ENCODE peak calls at places on chromosomes 7 and 10, in six cellular contexts. One of them, this sample, is unnamed. For H3K4me1, the result is how much of the 10 kb centered on the place peaks cover.

GRCh38 chr7:28626629-28627262 is 214.4 kb downstream of the CREB5 start:
- DNase-seq in aorta: no peak
- DNase-seq in CD8-positive, alpha-beta T cell: no peak
- DNase-seq in OCI-LY7: peak
- DNase-seq in spleen: no peak
- DNase-seq in GM23338: peak
- DNase-seq in this sample: no peak

GRCh38 chr7:108057951-108058391 is 55.0 kb upstream of the LAMB1 start:
- DNase-seq in aorta: no peak
- DNase-seq in CD8-positive, alpha-beta T cell: no peak
- DNase-seq in OCI-LY7: no peak
- DNase-seq in spleen: no peak
- DNase-seq in GM23338: no peak
- DNase-seq in this sample: no peak

GRCh38 chr7:22238354-22239311 is 118.3 kb downstream of the RAPGEF5 start:
- DNase-seq in aorta: no peak
- DNase-seq in CD8-positive, alpha-beta T cell: no peak
- DNase-seq in OCI-LY7: no peak
- DNase-seq in spleen: no peak
- DNase-seq in GM23338: no peak
- DNase-seq in this sample: no peak

GRCh38 chr10:43130756-43131155 is 7.5 kb upstream of the CSGALNACT2 start:
- DNase-seq in aorta: peak
- DNase-seq in CD8-positive, alpha-beta T cell: peak
- DNase-seq in OCI-LY7: no peak
- DNase-seq in spleen: peak
- DNase-seq in GM23338: no peak
- DNase-seq in this sample: no peak

GRCh38 chr7:82699773-82700186 is 256.2 kb upstream of the CACNA2D1 start:
- DNase-seq in aorta: no peak
- DNase-seq in CD8-positive, alpha-beta T cell: no peak
- DNase-seq in OCI-LY7: no peak
- DNase-seq in spleen: no peak
- DNase-seq in GM23338: peak
- DNase-seq in this sample: no peak

GRCh38 chr10:44974082-44974627 is 4.5 kb downstream of the DEPP1 start:
- DNase-seq in aorta: peak
- DNase-seq in CD8-positive, alpha-beta T cell: no peak
- DNase-seq in OCI-LY7: peak
- DNase-seq in spleen: peak
- DNase-seq in GM23338: no peak
- DNase-seq in this sample: no peak

GRCh38 chr7:150375662-150376521 is 3.2 kb upstream of the ZNF775 start:
- DNase-seq in aorta: no peak
- DNase-seq in CD8-positive, alpha-beta T cell: no peak
- DNase-seq in OCI-LY7: no peak
- DNase-seq in spleen: no peak
- DNase-seq in GM23338: no peak
- DNase-seq in this sample: no peak

GRCh38 chr10:110209926-110210662 is 2.7 kb downstream of the MXI1 start:
- DNase-seq in aorta: peak
- DNase-seq in CD8-positive, alpha-beta T cell: no peak
- DNase-seq in OCI-LY7: peak
- DNase-seq in spleen: peak
- DNase-seq in GM23338: peak
- DNase-seq in this sample: no peak

DNA sequence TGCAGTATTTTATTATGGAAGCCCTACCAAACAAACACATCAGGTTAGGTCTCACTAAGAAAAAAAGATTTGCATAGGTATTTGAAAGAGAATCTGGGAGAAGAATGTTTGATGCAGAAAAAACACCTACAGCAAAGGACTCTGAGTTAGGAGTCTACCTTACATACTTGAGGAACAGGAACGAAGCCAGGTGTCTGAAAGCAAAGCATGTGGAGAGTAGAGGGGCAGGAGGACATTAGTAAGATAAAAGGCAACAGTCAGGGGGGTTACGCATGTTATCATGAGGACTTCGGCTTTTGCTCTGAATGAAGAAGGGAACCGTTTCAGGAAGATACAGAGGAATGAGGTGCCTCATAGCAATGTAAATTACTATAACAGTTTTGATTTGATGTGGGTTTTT is 87.9 kb upstream of the PTER start:
- DNase-seq in aorta: no peak
- DNase-seq in CD8-positive, alpha-beta T cell: no peak
- DNase-seq in OCI-LY7: no peak
- DNase-seq in spleen: no peak
- DNase-seq in GM23338: peak
- DNase-seq in this sample: no peak
- H3K4me1 ChIP-seq in aorta: under half
- H3K4me1 ChIP-seq in CD8-positive, alpha-beta T cell: under half
- H3K4me1 ChIP-seq in OCI-LY7: under half
- H3K4me1 ChIP-seq in spleen: under half
- H3K4me1 ChIP-seq in GM23338: under half
- H3K4me1 ChIP-seq in this sample: under half

DNA sequence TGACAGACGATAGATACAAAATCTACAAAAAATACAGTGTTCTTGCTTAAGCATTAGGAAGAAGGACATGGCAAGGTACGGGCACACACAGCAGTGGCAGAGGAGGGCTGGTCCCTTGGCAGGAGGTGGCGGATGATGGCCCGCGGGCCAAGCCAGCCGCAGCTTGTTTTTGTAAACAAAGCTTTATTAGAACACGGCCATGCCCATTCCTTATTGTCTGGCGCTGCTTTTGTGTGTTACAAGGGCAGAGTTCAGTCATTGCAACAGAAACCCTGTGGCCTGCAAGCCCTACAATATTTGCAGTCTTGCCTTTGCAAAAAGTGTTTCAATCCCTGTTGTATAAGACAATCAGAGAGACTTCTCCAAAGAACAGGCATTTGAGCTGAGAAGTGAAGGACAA is 30.7 kb downstream of the FGFR2 start:
- DNase-seq in aorta: no peak
- DNase-seq in CD8-positive, alpha-beta T cell: no peak
- DNase-seq in OCI-LY7: no peak
- DNase-seq in spleen: no peak
- DNase-seq in GM23338: no peak
- DNase-seq in this sample: no peak
- H3K4me1 ChIP-seq in aorta: under half
- H3K4me1 ChIP-seq in CD8-positive, alpha-beta T cell: under half
- H3K4me1 ChIP-seq in OCI-LY7: under half
- H3K4me1 ChIP-seq in spleen: under half
- H3K4me1 ChIP-seq in GM23338: half or more
- H3K4me1 ChIP-seq in this sample: under half

GRCh38 chr10:14585287-14586193 is 189.2 kb downstream of the FAM107B start:
- DNase-seq in aorta: no peak
- DNase-seq in CD8-positive, alpha-beta T cell: no peak
- DNase-seq in OCI-LY7: no peak
- DNase-seq in spleen: no peak
- DNase-seq in GM23338: peak
- DNase-seq in this sample: no peak

GRCh38 chr10:14586901-14587300 is 187.8 kb downstream of the FAM107B start:
- DNase-seq in aorta: no peak
- DNase-seq in CD8-positive, alpha-beta T cell: peak
- DNase-seq in OCI-LY7: no peak
- DNase-seq in spleen: no peak
- DNase-seq in GM23338: no peak
- DNase-seq in this sample: no peak

GRCh38 chr10:14587540-14588083 is 187.1 kb downstream of the FAM107B start:
- DNase-seq in aorta: no peak
- DNase-seq in CD8-positive, alpha-beta T cell: no peak
- DNase-seq in OCI-LY7: no peak
- DNase-seq in spleen: no peak
- DNase-seq in GM23338: no peak
- DNase-seq in this sample: no peak

GRCh38 chr10:14584643-14585042 is 190.1 kb downstream of the FAM107B start:
- DNase-seq in aorta: no peak
- DNase-seq in CD8-positive, alpha-beta T cell: no peak
- DNase-seq in OCI-LY7: no peak
- DNase-seq in spleen: no peak
- DNase-seq in GM23338: peak
- DNase-seq in this sample: no peak

GRCh38 chr10:14588084-14588937 is 186.4 kb downstream of the FAM107B start:
- DNase-seq in aorta: peak
- DNase-seq in CD8-positive, alpha-beta T cell: no peak
- DNase-seq in OCI-LY7: no peak
- DNase-seq in spleen: no peak
- DNase-seq in GM23338: no peak
- DNase-seq in this sample: no peak
- H3K4me1 ChIP-seq in aorta: under half
- H3K4me1 ChIP-seq in CD8-positive, alpha-beta T cell: half or more
- H3K4me1 ChIP-seq in OCI-LY7: half or more
- H3K4me1 ChIP-seq in spleen: under half
- H3K4me1 ChIP-seq in GM23338: under half
- H3K4me1 ChIP-seq in this sample: under half

GRCh38 chr10:62047240-62047897 is 145.9 kb downstream of the ARID5B start:
- DNase-seq in aorta: no peak
- DNase-seq in CD8-positive, alpha-beta T cell: no peak
- DNase-seq in OCI-LY7: peak
- DNase-seq in spleen: no peak
- DNase-seq in GM23338: no peak
- DNase-seq in this sample: no peak
- H3K4me1 ChIP-seq in aorta: under half
- H3K4me1 ChIP-seq in CD8-positive, alpha-beta T cell: under half
- H3K4me1 ChIP-seq in OCI-LY7: half or more
- H3K4me1 ChIP-seq in spleen: under half
- H3K4me1 ChIP-seq in GM23338: half or more
- H3K4me1 ChIP-seq in this sample: half or more

GRCh38 chr7:142709921-142710320 is 39.4 kb upstream of the PRSS1 start:
- DNase-seq in aorta: no peak
- DNase-seq in CD8-positive, alpha-beta T cell: no peak
- DNase-seq in OCI-LY7: no peak
- DNase-seq in spleen: no peak
- DNase-seq in GM23338: no peak
- DNase-seq in this sample: no peak

GRCh38 chr7:142714375-142714774 is 34.9 kb upstream of the PRSS1 start:
- DNase-seq in aorta: no peak
- DNase-seq in CD8-positive, alpha-beta T cell: peak
- DNase-seq in OCI-LY7: peak
- DNase-seq in spleen: no peak
- DNase-seq in GM23338: no peak
- DNase-seq in this sample: no peak

GRCh38 chr7:142712617-142712957 is 36.7 kb upstream of the PRSS1 start:
- DNase-seq in aorta: no peak
- DNase-seq in CD8-positive, alpha-beta T cell: no peak
- DNase-seq in OCI-LY7: no peak
- DNase-seq in spleen: no peak
- DNase-seq in GM23338: no peak
- DNase-seq in this sample: no peak

GRCh38 chr7:142711196-142711595 is 38.1 kb upstream of the PRSS1 start:
- DNase-seq in aorta: no peak
- DNase-seq in CD8-positive, alpha-beta T cell: no peak
- DNase-seq in OCI-LY7: no peak
- DNase-seq in spleen: no peak
- DNase-seq in GM23338: no peak
- DNase-seq in this sample: no peak

DNA sequence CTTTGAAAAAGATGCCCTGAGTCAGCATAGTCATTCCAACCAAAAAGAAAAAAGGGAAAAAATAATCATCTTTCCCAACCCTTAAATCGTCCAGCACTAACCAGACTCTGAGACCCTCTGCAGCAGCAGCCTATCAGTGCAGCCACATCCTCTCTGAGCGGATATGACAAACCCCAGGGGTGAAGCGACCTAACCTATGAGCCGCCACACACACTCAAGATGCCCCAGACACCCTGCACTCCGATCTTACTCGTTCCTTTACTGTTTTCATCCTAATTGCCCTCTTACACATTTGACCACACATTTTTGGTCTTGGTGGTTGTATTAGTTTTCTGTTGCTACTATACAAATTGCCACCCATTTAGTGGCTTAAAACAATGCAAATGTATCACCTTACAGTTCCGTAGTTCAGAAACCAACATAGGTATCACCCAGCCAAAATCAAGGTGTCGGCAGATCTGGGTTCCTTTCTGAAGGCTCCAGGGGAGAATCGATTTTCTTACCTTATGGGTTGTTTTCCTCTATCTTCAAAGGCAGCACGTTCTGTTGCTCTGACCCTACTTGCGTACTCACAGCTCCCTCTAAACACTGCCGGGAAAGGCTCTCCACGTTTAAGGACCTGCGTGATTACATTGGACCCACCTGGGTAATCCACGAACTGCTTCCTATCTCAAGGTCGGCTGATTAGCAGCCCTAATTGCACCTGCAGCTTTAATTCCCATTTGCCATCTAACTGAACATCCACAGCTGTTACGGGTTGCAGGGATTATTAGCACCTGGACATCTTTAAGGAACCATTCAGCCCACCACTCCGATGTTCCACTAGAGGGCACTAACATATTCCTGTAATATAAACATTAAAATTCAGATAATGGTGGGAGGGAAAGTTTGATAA is 37.3 kb upstream of the PRSS1 start:
- DNase-seq in aorta: no peak
- DNase-seq in CD8-positive, alpha-beta T cell: peak
- DNase-seq in OCI-LY7: peak
- DNase-seq in spleen: no peak
- DNase-seq in GM23338: peak
- DNase-seq in this sample: no peak
- H3K4me1 ChIP-seq in aorta: under half
- H3K4me1 ChIP-seq in CD8-positive, alpha-beta T cell: under half
- H3K4me1 ChIP-seq in OCI-LY7: under half
- H3K4me1 ChIP-seq in spleen: under half
- H3K4me1 ChIP-seq in GM23338: under half
- H3K4me1 ChIP-seq in this sample: under half

GRCh38 chr10:103447187-103447586 is 5.0 kb downstream of the CALHM2 start:
- DNase-seq in aorta: no peak
- DNase-seq in CD8-positive, alpha-beta T cell: no peak
- DNase-seq in OCI-LY7: no peak
- DNase-seq in spleen: no peak
- DNase-seq in GM23338: no peak
- DNase-seq in this sample: no peak

GRCh38 chr10:103451091-103451801 is 924 bp downstream of the CALHM2 start:
- DNase-seq in aorta: peak
- DNase-seq in CD8-positive, alpha-beta T cell: peak
- DNase-seq in OCI-LY7: no peak
- DNase-seq in spleen: peak
- DNase-seq in GM23338: no peak
- DNase-seq in this sample: peak

GRCh38 chr10:103448751-103449150 is 3.4 kb downstream of the CALHM2 start:
- DNase-seq in aorta: peak
- DNase-seq in CD8-positive, alpha-beta T cell: no peak
- DNase-seq in OCI-LY7: no peak
- DNase-seq in spleen: no peak
- DNase-seq in GM23338: no peak
- DNase-seq in this sample: no peak

GRCh38 chr10:103450201-103450695 is 1.9 kb downstream of the CALHM2 start:
- DNase-seq in aorta: no peak
- DNase-seq in CD8-positive, alpha-beta T cell: no peak
- DNase-seq in OCI-LY7: no peak
- DNase-seq in spleen: no peak
- DNase-seq in GM23338: no peak
- DNase-seq in this sample: no peak

GRCh38 chr10:103449208-103450144 is 2.7 kb downstream of the CALHM2 start:
- DNase-seq in aorta: peak
- DNase-seq in CD8-positive, alpha-beta T cell: no peak
- DNase-seq in OCI-LY7: no peak
- DNase-seq in spleen: no peak
- DNase-seq in GM23338: no peak
- DNase-seq in this sample: no peak
- H3K4me1 ChIP-seq in aorta: under half
- H3K4me1 ChIP-seq in CD8-positive, alpha-beta T cell: under half
- H3K4me1 ChIP-seq in OCI-LY7: under half
- H3K4me1 ChIP-seq in spleen: under half
- H3K4me1 ChIP-seq in GM23338: under half
- H3K4me1 ChIP-seq in this sample: half or more

GRCh38 chr7:72092769-72093168 is 319.4 kb downstream of the CALN1 start:
- DNase-seq in aorta: no peak
- DNase-seq in CD8-positive, alpha-beta T cell: no peak
- DNase-seq in OCI-LY7: no peak
- DNase-seq in spleen: no peak
- DNase-seq in GM23338: no peak
- DNase-seq in this sample: no peak
- H3K4me1 ChIP-seq in aorta: under half
- H3K4me1 ChIP-seq in CD8-positive, alpha-beta T cell: under half
- H3K4me1 ChIP-seq in OCI-LY7: under half
- H3K4me1 ChIP-seq in spleen: under half
- H3K4me1 ChIP-seq in GM23338: under half
- H3K4me1 ChIP-seq in this sample: under half

This sample was measured in esophagus squamous epithelium.